ENCODE peak calls at places on chromosomes 7 and 10, in four cellular contexts. D is stomach, Y is body of pancreas, P is K562. B is an unnamed sample.

GRCh38 chr7:150325110-150325611 is 1.8 kb upstream of the ACTR3C start:
- DNase-seq in D (no peak), Y (no peak), P (no peak), B (no peak)

GRCh38 chr7:124700655-124701054 is 64.9 kb downstream of the GPR37 start:
- DNase-seq in D (no peak), Y (no peak), P (no peak), B (no peak)

GRCh38 chr7:50362712-50363282 is 58.3 kb downstream of the IKZF1 start:
- DNase-seq in D (no peak), Y (no peak), P (no peak), B (no peak)

GRCh38 chr7:124643196-124643850 is 122.3 kb downstream of the GPR37 start:
- DNase-seq in D (no peak), Y (no peak), P (no peak), B (no peak)

GRCh38 chr10:120989996-120990395 is 138.8 kb downstream of the WDR11 start:
- DNase-seq in D (no peak), Y (no peak), P (no peak), B (peak; percentile 77)

GRCh38 chr10:88209837-88210552 is 346.6 kb downstream of the PTEN start:
- DNase-seq in D (no peak), Y (no peak), P (no peak), B (peak; percentile 48)

GRCh38 chr7:55236454-55236853 is 128.7 kb upstream of the LANCL2 start:
- DNase-seq in D (no peak), Y (no peak), P (no peak), B (no peak)

GRCh38 chr7:28533731-28534531 is 121.6 kb downstream of the CREB5 start:
- DNase-seq in D (no peak), Y (peak; percentile 27), P (no peak), B (peak; percentile 44)

GRCh38 chr10:68208424-68209042 is 23.4 kb downstream of the ATOH7 start:
- DNase-seq in D (peak; percentile 72), Y (peak; percentile 37), P (peak; percentile 46), B (no peak)

GRCh38 chr7:107167483-107168232 is 1.1 kb upstream of the HBP1 start:
- DNase-seq in D (peak; percentile 53), Y (peak; percentile 30), P (peak; percentile 74), B (peak; percentile 35)

GRCh38 chr7:5216931-5217330 is 26.9 kb downstream of the WIPI2 start:
- DNase-seq in D (no peak), Y (no peak), P (no peak), B (no peak)

GRCh38 chr10:6737080-6737641 is 157.1 kb upstream of the PRKCQ start:
- DNase-seq in D (no peak), Y (no peak), P (no peak), B (no peak)

GRCh38 chr10:60382946-60383681 is 6.6 kb downstream of the ANK3 start:
- DNase-seq in D (no peak), Y (no peak), P (no peak), B (no peak)

GRCh38 chr10:121134711-121135110 is 283.5 kb downstream of the WDR11 start:
- DNase-seq in D (no peak), Y (no peak), P (no peak), B (no peak)

GRCh38 chr7:40586197-40586596 is 451.4 kb downstream of the SUGCT start:
- DNase-seq in D (no peak), Y (no peak), P (no peak), B (no peak)

GRCh38 chr10:124647421-124648130 is 96.6 kb downstream of the FAM53B start:
- DNase-seq in D (peak; percentile 65), Y (peak; percentile 33), P (peak; percentile 72), B (peak; percentile 95)

GRCh38 chr7:44959433-44959951 is 19.3 kb downstream of the MYO1G start:
- DNase-seq in D (no peak), Y (no peak), P (peak; percentile 66), B (peak; percentile 81)

GRCh38 chr7:44962483-44963251 is 16.1 kb downstream of the MYO1G start:
- DNase-seq in D (peak; percentile 36), Y (peak; percentile 42), P (no peak), B (no peak)

GRCh38 chr7:44961844-44962482 is 16.9 kb downstream of the MYO1G start:
- DNase-seq in D (no peak), Y (no peak), P (no peak), B (peak; percentile 86)

GRCh38 chr7:44958645-44959344 is 20.0 kb downstream of the MYO1G start:
- DNase-seq in D (no peak), Y (no peak), P (no peak), B (no peak)

GRCh38 chr7:44959956-44960640 is 18.7 kb downstream of the MYO1G start:
- DNase-seq in D (no peak), Y (no peak), P (no peak), B (peak; percentile 20)
- TF ChIP-seq POLR2A in D (no peak), Y (no peak), P (no peak), B (no peak)

GRCh38 chr7:49327155-49327554 is 402.8 kb downstream of the CDC14C start:
- DNase-seq in D (no peak), Y (no peak), P (no peak), B (no peak)
- H3K4me3 ChIP-seq in D (no peak overlapping the region), Y (no peak overlapping the region), P (no peak overlapping the region), B (no peak overlapping the region)

GRCh38 chr7:35800718-35801391 is at the start of gene SEPTIN7:
- DNase-seq in D (peak; percentile 98), Y (peak; percentile 99), P (peak; percentile 95), B (peak; percentile 97)

GRCh38 chr7:35799846-35800717 is 775 bp upstream of the SEPTIN7 start:
- DNase-seq in D (peak; percentile 83), Y (peak; percentile 86), P (peak; percentile 75), B (peak; percentile 97)

GRCh38 chr7:35802649-35803048 is 1.8 kb downstream of the SEPTIN7 start:
- DNase-seq in D (no peak), Y (no peak), P (peak; percentile 26), B (no peak)

GRCh38 chr7:35802102-35802466 is 1.2 kb downstream of the SEPTIN7 start:
- DNase-seq in D (no peak), Y (no peak), P (no peak), B (no peak)

GRCh38 chr7:35801392-35802101 is 690 bp downstream of the SEPTIN7 start:
- DNase-seq in D (peak; percentile 68), Y (peak; percentile 62), P (peak; percentile 61), B (peak; percentile 63)
- TF ChIP-seq POLR2A in D (no peak), Y (no peak), P (no peak), B (no peak)

GRCh38 chr10:103451091-103451801 is 924 bp downstream of the CALHM2 start:
- DNase-seq in D (peak; percentile 35), Y (peak; percentile 58), P (peak; percentile 48), B (peak; percentile 64)

GRCh38 chr10:103448751-103449150 is 3.4 kb downstream of the CALHM2 start:
- DNase-seq in D (no peak), Y (peak; percentile 37), P (no peak), B (peak; percentile 94)

GRCh38 chr10:103451871-103452713 is at the start of gene CALHM2:
- DNase-seq in D (peak; percentile 56), Y (peak; percentile 70), P (no peak), B (peak; percentile 93)

GRCh38 chr10:103449208-103450144 is 2.7 kb downstream of the CALHM2 start:
- DNase-seq in D (no peak), Y (no peak), P (no peak), B (no peak)

GRCh38 chr10:103450201-103450695 is 1.9 kb downstream of the CALHM2 start:
- DNase-seq in D (no peak), Y (no peak), P (no peak), B (no peak)
- H3K4me3 ChIP-seq in D (peak overlapping the region; percentile 69), Y (no peak overlapping the region), P (no peak overlapping the region), B (no peak overlapping the region)

DNA sequence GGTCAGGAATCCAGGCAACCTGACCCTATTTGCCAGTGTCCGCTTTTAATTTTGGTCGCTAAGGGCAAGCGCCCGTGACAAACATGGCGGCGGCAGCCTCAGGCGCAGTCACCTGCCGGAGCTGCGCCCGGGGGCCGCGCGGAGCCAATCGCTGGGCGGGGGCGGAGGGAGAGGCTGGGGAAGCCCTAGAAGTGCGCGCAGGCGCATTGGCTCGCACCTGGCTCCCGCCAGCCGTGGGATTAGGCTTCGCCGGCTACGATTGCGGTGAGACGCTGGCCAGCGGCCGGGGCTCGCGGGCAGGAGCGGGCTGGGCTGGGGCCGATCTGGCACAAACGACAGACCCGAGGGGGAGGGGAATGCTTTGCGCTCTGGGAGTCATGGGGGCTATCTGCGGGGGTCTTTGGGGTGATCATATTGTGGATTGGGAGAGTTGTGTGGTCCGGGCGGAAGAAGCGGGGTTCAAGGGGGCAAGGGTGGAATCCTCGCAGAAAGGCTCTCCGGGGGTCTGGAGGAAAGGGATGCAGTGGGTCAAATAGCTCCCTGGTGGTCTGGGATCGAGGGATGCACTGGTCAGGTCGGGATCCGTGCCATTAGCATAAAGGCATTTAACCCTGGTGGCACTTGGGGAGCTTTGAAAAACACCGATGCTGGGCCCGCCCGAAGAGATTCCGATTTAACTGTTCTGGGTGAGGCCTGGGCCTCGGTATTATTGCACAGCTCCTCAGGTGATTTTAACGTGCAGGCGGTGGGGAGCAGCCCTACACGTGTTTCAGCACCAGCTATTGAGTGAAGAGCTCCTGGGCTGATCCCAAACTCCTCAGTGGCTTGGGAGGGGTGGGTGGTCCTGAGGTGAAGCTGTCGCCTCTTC is 10.1 kb upstream of the C10orf95 start:
- DNase-seq in D (peak; percentile 98), Y (peak; percentile 98), P (peak; percentile 96), B (peak; percentile 97)
- TF ChIP-seq POLR2A in D (no peak), Y (peak; percentile 81), P (peak; percentile 55), B (no peak)

GRCh38 chr10:11603741-11604140 is 7.7 kb downstream of the USP6NL start:
- DNase-seq in D (no peak), Y (no peak), P (no peak), B (no peak)
- H3K4me3 ChIP-seq in D (no peak overlapping the region), Y (no peak overlapping the region), P (no peak overlapping the region), B (no peak overlapping the region)

GRCh38 chr10:133061296-133062038 is 26.3 kb upstream of the ADGRA1 start:
- DNase-seq in D (no peak), Y (no peak), P (no peak), B (no peak)

GRCh38 chr10:133062635-133063034 is 25.1 kb upstream of the ADGRA1 start:
- DNase-seq in D (no peak), Y (no peak), P (no peak), B (no peak)

GRCh38 chr10:133060466-133060865 is 27.3 kb upstream of the ADGRA1 start:
- DNase-seq in D (no peak), Y (no peak), P (no peak), B (no peak)

GRCh38 chr10:133060881-133061280 is 26.8 kb upstream of the ADGRA1 start:
- DNase-seq in D (no peak), Y (no peak), P (no peak), B (no peak)

GRCh38 chr10:133062085-133062484 is 25.6 kb upstream of the ADGRA1 start:
- DNase-seq in D (no peak), Y (no peak), P (no peak), B (no peak)
- TF ChIP-seq POLR2A in D (no peak), Y (no peak), P (no peak), B (no peak)

DNA sequence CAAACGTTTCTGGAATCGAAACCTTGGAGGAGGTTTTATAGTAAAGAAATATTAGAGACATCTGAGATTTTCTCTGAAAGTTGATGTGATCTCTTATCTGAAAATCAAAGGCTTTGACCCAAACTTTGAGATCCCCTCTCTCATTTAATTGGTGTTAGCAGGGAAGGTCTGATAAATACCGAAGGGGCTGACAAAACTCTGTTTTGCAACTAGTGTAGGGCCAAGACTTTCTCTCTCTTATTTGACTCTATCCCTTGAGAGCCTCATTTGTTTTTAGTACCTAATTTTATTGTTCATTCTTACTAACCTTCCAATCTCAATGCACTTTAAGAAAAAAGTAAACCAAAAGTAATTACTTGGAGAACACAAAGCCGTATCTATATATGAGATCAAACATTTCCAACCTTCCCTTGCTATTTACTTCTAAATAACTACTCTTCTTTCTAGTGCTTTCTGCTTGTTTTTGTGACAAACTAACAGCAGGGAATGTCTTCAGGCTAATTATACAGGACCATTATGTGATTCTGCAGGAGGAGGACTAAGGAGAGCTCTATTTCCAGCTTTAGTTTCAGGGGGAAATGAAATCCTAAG is 33.4 kb upstream of the NPVF start:
- DNase-seq in D (no peak), Y (no peak), P (no peak), B (no peak)
- H3K4me3 ChIP-seq in D (no peak overlapping the region), Y (no peak overlapping the region), P (no peak overlapping the region), B (no peak overlapping the region)